ENCODE peak calls at places on chromosome 3, in five cellular contexts. One of them, this sample, is unnamed. For H3K9me3, the result is how much of the 10 kb centered on the place peaks cover.

GRCh38 chr3:171213178-171213577 is 186.7 kb upstream of the SLC2A2 start:
- DNase-seq in vagina: no peak
- DNase-seq in naive thymus-derived CD4-positive, alpha-beta T cell: no peak
- DNase-seq in ovary: no peak
- DNase-seq in endothelial cell of umbilical vein: no peak
- DNase-seq in this sample: no peak

GRCh38 chr3:5057857-5058324 is 64.2 kb upstream of the ARL8B start:
- DNase-seq in vagina: peak
- DNase-seq in naive thymus-derived CD4-positive, alpha-beta T cell: peak
- DNase-seq in ovary: peak
- DNase-seq in endothelial cell of umbilical vein: peak
- DNase-seq in this sample: peak

GRCh38 chr3:111910806-111911205 is 51.7 kb downstream of the PHLDB2 start:
- DNase-seq in vagina: no peak
- DNase-seq in naive thymus-derived CD4-positive, alpha-beta T cell: no peak
- DNase-seq in ovary: no peak
- DNase-seq in endothelial cell of umbilical vein: peak
- DNase-seq in this sample: no peak

GRCh38 chr3:169771651-169772529 is 1.3 kb upstream of the MYNN start:
- DNase-seq in vagina: no peak
- DNase-seq in naive thymus-derived CD4-positive, alpha-beta T cell: peak
- DNase-seq in ovary: peak
- DNase-seq in endothelial cell of umbilical vein: peak
- DNase-seq in this sample: peak

GRCh38 chr3:160739079-160739478 is 17.0 kb upstream of the PPM1L start:
- DNase-seq in vagina: no peak
- DNase-seq in naive thymus-derived CD4-positive, alpha-beta T cell: no peak
- DNase-seq in ovary: no peak
- DNase-seq in endothelial cell of umbilical vein: no peak
- DNase-seq in this sample: no peak

GRCh38 chr3:35295875-35296274 is 343.4 kb upstream of the ARPP21 start:
- DNase-seq in vagina: no peak
- DNase-seq in naive thymus-derived CD4-positive, alpha-beta T cell: no peak
- DNase-seq in ovary: no peak
- DNase-seq in endothelial cell of umbilical vein: no peak
- DNase-seq in this sample: no peak

GRCh38 chr3:170132335-170132734 is 49.2 kb downstream of the PHC3 start:
- DNase-seq in vagina: no peak
- DNase-seq in naive thymus-derived CD4-positive, alpha-beta T cell: no peak
- DNase-seq in ovary: no peak
- DNase-seq in endothelial cell of umbilical vein: no peak
- DNase-seq in this sample: no peak

GRCh38 chr3:54188176-54188791 is 65.9 kb downstream of the CACNA2D3 start:
- DNase-seq in vagina: no peak
- DNase-seq in naive thymus-derived CD4-positive, alpha-beta T cell: peak
- DNase-seq in ovary: peak
- DNase-seq in endothelial cell of umbilical vein: peak
- DNase-seq in this sample: peak

GRCh38 chr3:194306109-194306686 is 44.9 kb downstream of the CPN2 start:
- DNase-seq in vagina: no peak
- DNase-seq in naive thymus-derived CD4-positive, alpha-beta T cell: peak
- DNase-seq in ovary: peak
- DNase-seq in endothelial cell of umbilical vein: peak
- DNase-seq in this sample: no peak

GRCh38 chr3:12461097-12461649 is 23.1 kb upstream of the TSEN2 start:
- DNase-seq in vagina: no peak
- DNase-seq in naive thymus-derived CD4-positive, alpha-beta T cell: no peak
- DNase-seq in ovary: no peak
- DNase-seq in endothelial cell of umbilical vein: no peak
- DNase-seq in this sample: no peak

GRCh38 chr3:56952051-56952450 is 108.4 kb upstream of the SPATA12 start:
- DNase-seq in vagina: no peak
- DNase-seq in naive thymus-derived CD4-positive, alpha-beta T cell: no peak
- DNase-seq in ovary: no peak
- DNase-seq in endothelial cell of umbilical vein: no peak
- DNase-seq in this sample: no peak

GRCh38 chr3:42376397-42376798 is 34.0 kb downstream of the LYZL4 start:
- DNase-seq in vagina: no peak
- DNase-seq in naive thymus-derived CD4-positive, alpha-beta T cell: no peak
- DNase-seq in ovary: no peak
- DNase-seq in endothelial cell of umbilical vein: peak
- DNase-seq in this sample: peak

GRCh38 chr3:176789281-176789705 is 408.0 kb downstream of the TBL1XR1 start:
- DNase-seq in vagina: no peak
- DNase-seq in naive thymus-derived CD4-positive, alpha-beta T cell: no peak
- DNase-seq in ovary: no peak
- DNase-seq in endothelial cell of umbilical vein: no peak
- DNase-seq in this sample: no peak

GRCh38 chr3:176780766-176781165 is 416.5 kb downstream of the TBL1XR1 start:
- DNase-seq in vagina: no peak
- DNase-seq in naive thymus-derived CD4-positive, alpha-beta T cell: no peak
- DNase-seq in ovary: no peak
- DNase-seq in endothelial cell of umbilical vein: peak
- DNase-seq in this sample: no peak

DNA sequence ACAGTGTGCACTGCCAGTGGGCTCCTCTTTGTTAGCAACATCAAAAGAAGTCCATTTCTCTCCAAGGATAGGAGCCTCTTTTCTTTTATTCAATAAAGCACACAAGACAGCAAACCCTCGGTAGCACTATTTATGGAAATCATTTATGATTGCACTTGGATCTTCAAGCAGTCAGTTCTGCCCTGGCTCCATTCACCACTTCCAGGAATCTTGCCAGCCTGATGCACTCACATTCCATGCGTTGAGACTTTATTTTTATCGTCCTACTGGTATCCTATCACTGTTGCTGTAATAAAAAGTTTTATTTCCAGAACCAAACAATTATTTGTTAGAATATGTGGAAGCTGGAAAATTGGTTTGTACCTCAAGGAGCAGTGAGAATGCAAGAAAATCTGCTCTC is 412.1 kb downstream of the TBL1XR1 start:
- DNase-seq in vagina: no peak
- DNase-seq in naive thymus-derived CD4-positive, alpha-beta T cell: no peak
- DNase-seq in ovary: no peak
- DNase-seq in endothelial cell of umbilical vein: no peak
- DNase-seq in this sample: peak
- H3K9me3 ChIP-seq in vagina: under half
- H3K9me3 ChIP-seq in naive thymus-derived CD4-positive, alpha-beta T cell: under half
- H3K9me3 ChIP-seq in ovary: under half
- H3K9me3 ChIP-seq in endothelial cell of umbilical vein: under half
- H3K9me3 ChIP-seq in this sample: under half

DNA sequence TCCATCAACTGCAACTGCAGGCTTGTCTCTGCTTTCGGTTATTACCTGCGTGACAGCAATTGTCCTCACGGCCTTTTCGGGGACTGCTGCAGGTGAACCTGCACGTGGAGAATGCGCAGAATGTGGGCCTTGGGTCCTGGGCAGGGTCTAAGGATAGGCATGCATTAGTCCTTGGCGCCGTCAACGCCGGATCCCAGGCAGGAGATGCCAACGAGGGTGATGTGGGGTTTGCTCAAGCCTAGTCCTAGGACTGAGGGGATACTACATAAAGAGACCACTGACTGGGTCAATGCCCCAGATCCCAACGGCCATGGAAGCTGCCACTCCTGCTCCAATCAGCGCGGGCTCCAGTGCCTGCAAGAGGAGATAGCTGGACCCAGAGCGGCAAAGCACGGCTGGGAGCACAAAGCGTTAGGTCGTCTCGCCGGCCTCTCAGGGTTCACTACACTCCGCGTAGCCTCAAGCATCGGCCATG is 448 bp upstream of the RBM15B start:
- DNase-seq in vagina: no peak
- DNase-seq in naive thymus-derived CD4-positive, alpha-beta T cell: no peak
- DNase-seq in ovary: no peak
- DNase-seq in endothelial cell of umbilical vein: no peak
- DNase-seq in this sample: no peak
- H3K9me3 ChIP-seq in vagina: under half
- H3K9me3 ChIP-seq in naive thymus-derived CD4-positive, alpha-beta T cell: under half
- H3K9me3 ChIP-seq in ovary: under half
- H3K9me3 ChIP-seq in endothelial cell of umbilical vein: under half
- H3K9me3 ChIP-seq in this sample: under half

GRCh38 chr3:197562398-197563251 is 6.9 kb upstream of the BDH1 start:
- DNase-seq in vagina: no peak
- DNase-seq in naive thymus-derived CD4-positive, alpha-beta T cell: no peak
- DNase-seq in ovary: no peak
- DNase-seq in endothelial cell of umbilical vein: no peak
- DNase-seq in this sample: no peak
- H3K9me3 ChIP-seq in vagina: under half
- H3K9me3 ChIP-seq in naive thymus-derived CD4-positive, alpha-beta T cell: under half
- H3K9me3 ChIP-seq in ovary: under half
- H3K9me3 ChIP-seq in endothelial cell of umbilical vein: under half
- H3K9me3 ChIP-seq in this sample: under half

GRCh38 chr3:149845570-149846244 is 32.7 kb downstream of the RNF13 start:
- DNase-seq in vagina: no peak
- DNase-seq in naive thymus-derived CD4-positive, alpha-beta T cell: no peak
- DNase-seq in ovary: no peak
- DNase-seq in endothelial cell of umbilical vein: no peak
- DNase-seq in this sample: no peak

GRCh38 chr3:149843502-149843901 is 30.5 kb downstream of the RNF13 start:
- DNase-seq in vagina: no peak
- DNase-seq in naive thymus-derived CD4-positive, alpha-beta T cell: no peak
- DNase-seq in ovary: no peak
- DNase-seq in endothelial cell of umbilical vein: no peak
- DNase-seq in this sample: no peak

GRCh38 chr3:149844073-149844472 is 31.1 kb downstream of the RNF13 start:
- DNase-seq in vagina: no peak
- DNase-seq in naive thymus-derived CD4-positive, alpha-beta T cell: no peak
- DNase-seq in ovary: no peak
- DNase-seq in endothelial cell of umbilical vein: no peak
- DNase-seq in this sample: no peak

GRCh38 chr3:149839874-149840273 is 26.9 kb downstream of the RNF13 start:
- DNase-seq in vagina: no peak
- DNase-seq in naive thymus-derived CD4-positive, alpha-beta T cell: no peak
- DNase-seq in ovary: no peak
- DNase-seq in endothelial cell of umbilical vein: no peak
- DNase-seq in this sample: no peak
- H3K9me3 ChIP-seq in vagina: under half
- H3K9me3 ChIP-seq in naive thymus-derived CD4-positive, alpha-beta T cell: under half
- H3K9me3 ChIP-seq in ovary: under half
- H3K9me3 ChIP-seq in endothelial cell of umbilical vein: under half
- H3K9me3 ChIP-seq in this sample: under half

GRCh38 chr3:1955750-1956149 is 142.9 kb upstream of the CNTN4 start:
- DNase-seq in vagina: no peak
- DNase-seq in naive thymus-derived CD4-positive, alpha-beta T cell: no peak
- DNase-seq in ovary: no peak
- DNase-seq in endothelial cell of umbilical vein: no peak
- DNase-seq in this sample: no peak
- H3K9me3 ChIP-seq in vagina: under half
- H3K9me3 ChIP-seq in naive thymus-derived CD4-positive, alpha-beta T cell: under half
- H3K9me3 ChIP-seq in ovary: under half
- H3K9me3 ChIP-seq in endothelial cell of umbilical vein: under half
- H3K9me3 ChIP-seq in this sample: under half

GRCh38 chr3:44596631-44597030 is 11.9 kb downstream of the ZNF660 start:
- DNase-seq in vagina: no peak
- DNase-seq in naive thymus-derived CD4-positive, alpha-beta T cell: no peak
- DNase-seq in ovary: no peak
- DNase-seq in endothelial cell of umbilical vein: no peak
- DNase-seq in this sample: no peak
- H3K9me3 ChIP-seq in vagina: under half
- H3K9me3 ChIP-seq in naive thymus-derived CD4-positive, alpha-beta T cell: under half
- H3K9me3 ChIP-seq in ovary: under half
- H3K9me3 ChIP-seq in endothelial cell of umbilical vein: under half
- H3K9me3 ChIP-seq in this sample: under half

DNA sequence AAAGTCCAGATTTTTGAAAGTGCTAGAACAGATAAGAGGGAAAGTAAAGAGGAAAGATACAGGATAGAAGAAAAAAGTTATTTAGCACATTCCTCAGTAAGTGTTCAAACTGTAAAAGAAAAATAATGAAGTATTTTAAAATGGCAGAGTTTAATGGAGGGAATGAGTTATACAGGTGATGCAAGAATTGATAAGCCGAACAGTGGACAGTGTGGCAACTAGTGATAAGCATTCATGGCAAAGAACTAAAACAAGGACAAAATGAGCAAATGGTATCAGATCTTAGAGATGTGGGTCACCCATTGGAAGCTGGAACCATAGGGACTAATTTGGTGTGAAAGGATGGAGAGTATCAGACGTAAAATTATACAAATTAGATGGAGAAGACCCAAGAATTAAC is 622.9 kb upstream of the SGO1 start:
- DNase-seq in vagina: no peak
- DNase-seq in naive thymus-derived CD4-positive, alpha-beta T cell: no peak
- DNase-seq in ovary: no peak
- DNase-seq in endothelial cell of umbilical vein: no peak
- DNase-seq in this sample: no peak
- H3K9me3 ChIP-seq in vagina: under half
- H3K9me3 ChIP-seq in naive thymus-derived CD4-positive, alpha-beta T cell: under half
- H3K9me3 ChIP-seq in ovary: under half
- H3K9me3 ChIP-seq in endothelial cell of umbilical vein: under half
- H3K9me3 ChIP-seq in this sample: under half

DNA sequence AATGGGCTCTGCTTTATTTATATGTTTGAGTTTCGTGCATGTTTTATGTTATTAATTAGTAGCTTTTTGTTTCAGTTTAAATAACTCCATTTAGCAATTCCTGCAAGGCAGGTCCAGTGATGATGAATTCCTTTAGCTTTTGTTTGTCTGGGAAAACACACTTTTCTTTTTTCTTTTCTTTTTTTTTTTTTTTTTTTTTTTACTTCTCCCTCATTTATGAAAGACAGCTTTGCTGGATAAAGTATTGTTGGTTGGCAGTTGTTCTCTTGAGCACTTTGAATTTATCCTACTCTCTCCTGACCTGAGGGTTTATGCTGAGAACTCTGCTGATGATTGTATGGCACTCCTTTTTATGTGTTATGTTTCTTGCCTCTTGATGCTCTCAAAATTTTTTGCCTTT is 35.7 kb downstream of the TMEM39A start:
- DNase-seq in vagina: no peak
- DNase-seq in naive thymus-derived CD4-positive, alpha-beta T cell: no peak
- DNase-seq in ovary: no peak
- DNase-seq in endothelial cell of umbilical vein: no peak
- DNase-seq in this sample: no peak
- H3K9me3 ChIP-seq in vagina: under half
- H3K9me3 ChIP-seq in naive thymus-derived CD4-positive, alpha-beta T cell: under half
- H3K9me3 ChIP-seq in ovary: under half
- H3K9me3 ChIP-seq in endothelial cell of umbilical vein: under half
- H3K9me3 ChIP-seq in this sample: half or more

GRCh38 chr3:44721231-44722102 is 8.0 kb upstream of the ZNF501 start:
- DNase-seq in vagina: no peak
- DNase-seq in naive thymus-derived CD4-positive, alpha-beta T cell: no peak
- DNase-seq in ovary: no peak
- DNase-seq in endothelial cell of umbilical vein: no peak
- DNase-seq in this sample: no peak
- H3K9me3 ChIP-seq in vagina: half or more
- H3K9me3 ChIP-seq in naive thymus-derived CD4-positive, alpha-beta T cell: under half
- H3K9me3 ChIP-seq in ovary: under half
- H3K9me3 ChIP-seq in endothelial cell of umbilical vein: under half
- H3K9me3 ChIP-seq in this sample: under half

DNA sequence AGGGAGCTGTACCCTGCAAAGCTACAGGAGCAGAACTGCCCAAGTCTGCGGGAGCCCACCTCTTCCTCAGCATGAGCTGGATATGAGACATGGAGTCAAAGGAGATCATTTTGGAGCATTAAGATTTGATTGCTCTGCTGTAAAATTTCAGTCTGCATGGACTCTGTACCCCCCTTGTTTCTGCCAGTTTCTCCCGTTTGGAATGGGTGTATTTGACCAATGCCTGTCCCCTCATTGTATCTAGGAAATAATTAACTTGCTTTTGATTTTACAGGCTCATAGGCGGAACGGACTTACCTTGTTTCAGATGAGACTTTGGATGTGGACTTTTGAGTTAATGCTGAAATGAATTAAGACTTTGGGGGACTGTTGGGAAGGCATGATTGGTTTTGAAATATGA is 18.3 kb downstream of the RNF13 start:
- DNase-seq in vagina: no peak
- DNase-seq in naive thymus-derived CD4-positive, alpha-beta T cell: no peak
- DNase-seq in ovary: no peak
- DNase-seq in endothelial cell of umbilical vein: no peak
- DNase-seq in this sample: no peak
- H3K9me3 ChIP-seq in vagina: under half
- H3K9me3 ChIP-seq in naive thymus-derived CD4-positive, alpha-beta T cell: under half
- H3K9me3 ChIP-seq in ovary: under half
- H3K9me3 ChIP-seq in endothelial cell of umbilical vein: under half
- H3K9me3 ChIP-seq in this sample: half or more